ENCODE peak calls at places on chromosomes 7 and 10, in five cellular contexts. C is dorsolateral prefrontal cortex, Q is BE2C, K is NAMALWA, O is stromal cell of bone marrow. T is an unnamed sample.

GRCh38 chr10:90418869-90419652 is 438.8 kb downstream of the HTR7 start:
- DNase-seq in C (no peak), Q (no peak), K (no peak), O (peak; percentile 62), T (no peak)

GRCh38 chr7:151769189-151769821 is 107.6 kb downstream of the PRKAG2 start:
- DNase-seq in C (no peak), Q (no peak), K (no peak), O (no peak), T (peak; percentile 2)

GRCh38 chr10:32163076-32163773 is 107.0 kb upstream of the KIF5B start:
- DNase-seq in C (no peak), Q (no peak), K (no peak), O (no peak), T (no peak)

GRCh38 chr7:27239780-27240731 is 2.5 kb upstream of the EVX1 start:
- DNase-seq in C (no peak), Q (no peak), K (no peak), O (no peak), T (no peak)

GRCh38 chr7:86598721-86599120 is 45.0 kb upstream of the GRM3 start:
- DNase-seq in C (no peak), Q (no peak), K (no peak), O (no peak), T (no peak)

GRCh38 chr10:6602700-6603084 is 22.6 kb upstream of the PRKCQ start:
- DNase-seq in C (no peak), Q (no peak), K (no peak), O (no peak), T (no peak)

GRCh38 chr7:4724648-4725013 is 42.5 kb downstream of the FOXK1 start:
- DNase-seq in C (no peak), Q (no peak), K (no peak), O (no peak), T (no peak)

GRCh38 chr7:3955751-3956696 is 655.0 kb downstream of the SDK1 start:
- DNase-seq in C (no peak), Q (no peak), K (no peak), O (no peak), T (no peak)

GRCh38 chr7:89998554-89998953 is 155.7 kb upstream of the STEAP1 start:
- DNase-seq in C (no peak), Q (no peak), K (no peak), O (no peak), T (no peak)

GRCh38 chr7:139827042-139827441 is 2.0 kb upstream of the TBXAS1 start:
- DNase-seq in C (no peak), Q (no peak), K (no peak), O (no peak), T (peak; percentile 20)

GRCh38 chr7:158002486-158003080 is 585.0 kb downstream of the PTPRN2 start:
- DNase-seq in C (no peak), Q (no peak), K (no peak), O (no peak), T (no peak)

GRCh38 chr10:132434405-132435005 is 37.5 kb downstream of the PWWP2B start:
- DNase-seq in C (no peak), Q (peak; percentile 39), K (peak; percentile 55), O (no peak), T (peak; percentile 69)

GRCh38 chr10:73211106-73211811 is 35.8 kb downstream of the DNAJC9 start:
- DNase-seq in C (no peak), Q (no peak), K (no peak), O (no peak), T (no peak)

GRCh38 chr10:60810437-60811182 is 32.3 kb downstream of the CDK1 start:
- DNase-seq in C (no peak), Q (no peak), K (no peak), O (peak; percentile 62), T (no peak)

GRCh38 chr7:69844264-69844868 is 246.1 kb downstream of the AUTS2 start:
- DNase-seq in C (no peak), Q (no peak), K (no peak), O (no peak), T (peak; percentile 37)

GRCh38 chr10:119131512-119132240 is 27.8 kb downstream of the DENND10 start:
- DNase-seq in C (no peak), Q (no peak), K (peak; percentile 71), O (no peak), T (peak; percentile 59)

T was measured in OCI-LY7.